ENCODE peak calls at places on chromosomes 13 and 19, in five cellular contexts. S is foreskin fibroblast; W is BE2C; L is CD4-positive, alpha-beta T cell; V is brain microvascular endothelial cell. U is an unnamed sample.

GRCh38 chr19:37468961-37469777 is at the start of gene ZNF570:
- DNase-seq in S (peak; percentile 96), W (peak; percentile 90), L (peak; percentile 85), V (peak; percentile 82), U (peak; percentile 83)

GRCh38 chr13:67841071-67841470 is 610.9 kb upstream of the PCDH9 start:
- DNase-seq in S (no peak), W (peak; percentile 26), L (no peak), V (no peak), U (no peak)

GRCh38 chr13:45786293-45786920 is 65.1 kb downstream of the SIAH3 start:
- DNase-seq in S (no peak), W (no peak), L (no peak), V (no peak), U (no peak)

GRCh38 chr19:49553451-49554271 is 25.9 kb downstream of the RCN3 start:
- DNase-seq in S (peak; percentile 78), W (no peak), L (no peak), V (peak; percentile 72), U (no peak)

GRCh38 chr19:1987197-1988187 is 28.0 kb downstream of the BTBD2 start:
- DNase-seq in S (no peak), W (no peak), L (no peak), V (no peak), U (no peak)

GRCh38 chr13:63124863-63125262 is 1709.2 kb upstream of the PCDH20 start:
- DNase-seq in S (peak; percentile 48), W (no peak), L (no peak), V (no peak), U (no peak)

GRCh38 chr13:98466634-98467236 is 110.2 kb downstream of the STK24 start:
- DNase-seq in S (peak; percentile 69), W (peak; percentile 64), L (peak; percentile 20), V (peak; percentile 81), U (peak; percentile 66)

GRCh38 chr19:39679056-39679790 is 23.5 kb downstream of the LGALS16 start:
- DNase-seq in S (peak; percentile 3), W (no peak), L (no peak), V (no peak), U (no peak)

GRCh38 chr19:35486268-35486708 is 4.0 kb downstream of the KRTDAP start:
- DNase-seq in S (no peak), W (no peak), L (no peak), V (no peak), U (no peak)

GRCh38 chr13:67383358-67383757 is 153.2 kb upstream of the PCDH9 start:
- DNase-seq in S (peak; percentile 63), W (no peak), L (no peak), V (no peak), U (no peak)

GRCh38 chr19:42412223-42412622 is 15.0 kb downstream of the LIPE start:
- DNase-seq in S (peak; percentile 72), W (peak; percentile 81), L (no peak), V (no peak), U (no peak)

GRCh38 chr19:24033962-24034342 is 53.0 kb upstream of the ZNF254 start:
- DNase-seq in S (peak; percentile 82), W (peak; percentile 27), L (no peak), V (peak; percentile 70), U (peak; percentile 51)

GRCh38 chr19:1796395-1797142 is 15.5 kb downstream of the ATP8B3 start:
- DNase-seq in S (no peak), W (no peak), L (no peak), V (no peak), U (no peak)

GRCh38 chr13:26618726-26619125 is 61.2 kb downstream of the WASF3 start:
- DNase-seq in S (no peak), W (no peak), L (no peak), V (no peak), U (no peak)

GRCh38 chr13:81383441-81383840 is 1042.5 kb upstream of the SPRY2 start:
- DNase-seq in S (no peak), W (no peak), L (no peak), V (no peak), U (no peak)

GRCh38 chr13:76791290-76791664 is 94.9 kb downstream of the KCTD12 start:
- DNase-seq in S (peak; percentile 16), W (no peak), L (no peak), V (no peak), U (no peak)

GRCh38 chr19:3466630-3467029 is 13.7 kb downstream of the SMIM24 start:
- DNase-seq in S (no peak), W (no peak), L (no peak), V (no peak), U (no peak)

GRCh38 chr19:5498817-5499535 is 43.8 kb downstream of the ZNRF4 start:
- DNase-seq in S (no peak), W (no peak), L (no peak), V (no peak), U (no peak)

GRCh38 chr19:5507056-5507624 is 51.9 kb downstream of the ZNRF4 start:
- DNase-seq in S (no peak), W (no peak), L (no peak), V (no peak), U (no peak)

GRCh38 chr19:5501907-5502306 is 46.7 kb downstream of the ZNRF4 start:
- DNase-seq in S (no peak), W (no peak), L (no peak), V (no peak), U (no peak)

GRCh38 chr19:5503598-5503997 is 48.4 kb downstream of the ZNRF4 start:
- DNase-seq in S (no peak), W (no peak), L (no peak), V (no peak), U (no peak)

GRCh38 chr19:5504115-5504514 is 48.9 kb downstream of the ZNRF4 start:
- DNase-seq in S (no peak), W (no peak), L (no peak), V (no peak), U (no peak)
- TF ChIP-seq CTCF in S (no peak), W (peak; percentile 35), L (no peak), V (peak; percentile 38), U (no peak)

GRCh38 chr19:18771328-18772242 is 19.5 kb downstream of the COMP start:
- DNase-seq in S (no peak), W (peak; percentile 85), L (no peak), V (no peak), U (no peak)
- TF ChIP-seq CTCF in S (peak; percentile 25), W (peak; percentile 82), L (no peak), V (peak; percentile 59), U (no peak)

GRCh38 chr13:51729853-51730553 is 74.0 kb downstream of the DHRS12 start:
- DNase-seq in S (peak; percentile 80), W (no peak), L (no peak), V (peak; percentile 92), U (no peak)

GRCh38 chr13:51727634-51728274 is 76.2 kb downstream of the DHRS12 start:
- DNase-seq in S (no peak), W (no peak), L (no peak), V (no peak), U (no peak)

GRCh38 chr13:51728275-51728673 is 75.7 kb downstream of the DHRS12 start:
- DNase-seq in S (no peak), W (no peak), L (no peak), V (no peak), U (no peak)

GRCh38 chr13:51730927-51731326 is 73.0 kb downstream of the DHRS12 start:
- DNase-seq in S (no peak), W (no peak), L (no peak), V (no peak), U (no peak)

DNA sequence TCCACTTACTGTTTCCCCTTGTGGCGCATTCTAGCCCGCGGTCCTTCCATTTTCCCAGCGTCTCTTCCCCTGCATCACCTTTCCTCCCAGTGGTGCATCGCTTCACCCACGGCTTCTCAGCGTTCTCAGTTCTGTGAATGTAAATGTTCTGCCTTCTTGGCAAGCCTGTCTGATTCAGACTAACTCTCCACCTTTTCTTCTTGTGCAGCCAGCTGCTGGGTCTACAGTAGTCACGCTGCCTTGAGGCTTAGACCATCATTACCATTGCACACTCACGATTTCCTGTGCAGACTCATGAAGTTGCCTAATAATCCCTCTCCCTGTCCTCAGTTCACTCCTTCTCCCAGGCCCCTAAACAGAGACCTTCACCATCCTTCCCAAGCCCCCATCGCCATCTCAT is 75.0 kb downstream of the DHRS12 start:
- DNase-seq in S (peak; percentile 74), W (no peak), L (no peak), V (peak; percentile 75), U (no peak)
- TF ChIP-seq CTCF in S (no peak), W (no peak), L (no peak), V (peak; percentile 3), U (no peak)

DNA sequence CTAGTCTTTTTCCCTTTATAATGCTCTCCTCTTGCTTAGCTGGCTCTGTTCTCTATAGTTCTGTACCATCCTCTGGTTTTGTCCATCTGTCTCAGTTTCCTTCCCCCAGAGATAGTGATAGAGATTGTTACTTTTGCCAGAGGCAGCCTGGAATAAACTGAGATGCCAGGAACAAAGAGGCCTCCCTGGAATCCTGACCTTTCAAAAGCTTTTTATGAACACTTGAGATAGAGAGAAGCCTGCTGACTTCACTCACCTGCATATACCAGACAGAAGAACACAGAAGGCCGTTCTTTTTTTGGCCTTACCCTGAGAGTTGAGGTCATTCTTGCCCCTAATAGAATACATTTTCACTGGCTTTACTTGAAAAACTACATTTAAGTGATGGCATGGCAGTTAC is 150.2 kb downstream of the LHFPL6 start:
- DNase-seq in S (no peak), W (no peak), L (no peak), V (no peak), U (no peak)
- TF ChIP-seq CTCF in S (no peak), W (no peak), L (no peak), V (no peak), U (no peak)

DNA sequence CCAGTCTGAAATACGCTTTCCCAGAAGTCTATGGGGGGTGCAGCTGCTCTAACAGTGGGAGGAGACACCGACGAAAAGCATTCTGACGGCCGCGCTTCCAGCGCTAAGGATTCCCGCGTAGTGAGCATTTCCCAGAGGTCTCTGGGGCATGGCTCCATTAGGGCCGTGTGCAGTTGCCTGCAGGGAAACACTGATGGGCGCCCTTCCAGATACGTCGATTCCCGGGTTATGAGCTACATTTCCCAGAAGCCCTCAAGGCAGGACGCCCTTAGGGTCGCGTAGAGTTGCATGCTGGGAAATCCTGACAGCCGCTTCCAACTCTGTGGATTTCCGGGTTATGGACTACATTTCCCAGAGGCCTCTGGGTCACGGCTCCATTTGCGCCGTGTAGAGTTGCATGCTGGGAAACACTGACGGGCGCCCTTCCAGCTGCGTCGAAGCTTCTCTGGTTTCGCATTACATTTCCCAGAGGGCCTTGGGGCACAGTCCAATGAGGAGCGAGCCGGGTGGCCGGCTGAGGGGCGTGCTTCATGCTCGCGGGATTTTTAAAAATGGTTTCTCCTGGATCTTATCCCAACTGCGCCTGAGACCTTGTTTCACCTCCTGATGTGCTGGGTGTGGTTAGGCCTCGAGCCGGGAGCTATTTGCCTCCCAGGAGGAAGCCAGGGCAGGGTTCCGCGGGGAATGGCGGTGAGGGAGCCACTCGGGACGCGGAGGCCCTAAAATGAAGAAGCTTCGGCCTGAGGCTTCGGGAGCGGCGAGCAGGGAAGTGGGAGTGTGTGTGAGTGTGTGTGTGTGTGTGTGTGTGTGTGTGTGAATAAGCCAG is 17.2 kb upstream of the ZNF331 start:
- DNase-seq in S (peak; percentile 99), W (peak; percentile 95), L (peak; percentile 83), V (peak; percentile 99), U (peak; percentile 88)
- TF ChIP-seq CTCF in S (no peak), W (no peak), L (no peak), V (no peak), U (no peak)

U was measured in mesothelial cell of epicardium.